ENCODE peak calls at places on chromosomes 6 and 20, in six cellular contexts. B is activated CD4-positive, alpha-beta T cell treated with anti-CD3 and anti-CD28 coated beads, Interleukin-2, amount 50 U/mL, for 4 hours; I is NCI-H345; W is neural progenitor cell; Y is transverse colon; L is effector CD4-positive, alpha-beta T cell. R is an unnamed sample.

GRCh38 chr6:44474643-44475042 is 87.1 kb downstream of the CDC5L start:
- DNase-seq in I (no peak), Y (no peak), W (no peak), L (no peak), B (no peak), R (no peak)

GRCh38 chr6:43120938-43121913 is 45.1 kb downstream of the PTK7 start:
- DNase-seq in W (peak), L (no peak), I (no peak), Y (peak), B (no peak), R (peak)

GRCh38 chr6:93304514-93304913 is 114.8 kb downstream of the EPHA7 start:
- DNase-seq in L (no peak), B (no peak), W (peak), Y (no peak), I (no peak), R (no peak)

GRCh38 chr6:4687989-4688947 is 87.9 kb upstream of the CDYL start:
- DNase-seq in B (no peak), I (no peak), L (no peak), Y (no peak), W (no peak), R (no peak)

GRCh38 chr6:24543683-24544082 is 48.9 kb downstream of the ALDH5A1 start:
- DNase-seq in W (no peak), L (no peak), I (no peak), Y (no peak), B (no peak), R (no peak)

GRCh38 chr6:106692112-106692822 is 62.9 kb downstream of the QRSL1 start:
- DNase-seq in L (no peak), Y (peak), B (no peak), W (peak), I (peak), R (no peak)

GRCh38 chr6:117075218-117075617 is 190.1 kb upstream of the VGLL2 start:
- DNase-seq in I (no peak), B (no peak), W (no peak), L (no peak), Y (no peak), R (no peak)

GRCh38 chr6:83430606-83431544 is at the start of gene ME1:
- DNase-seq in L (no peak), Y (peak), I (no peak), B (peak), W (peak), R (peak)

GRCh38 chr6:135905604-135906300 is 54.3 kb downstream of the PDE7B start:
- DNase-seq in I (no peak), L (no peak), B (no peak), Y (no peak), W (peak), R (no peak)

GRCh38 chr6:167140589-167141474 is 16.9 kb downstream of the GPR31 start:
- DNase-seq in B (no peak), W (peak), L (no peak), I (no peak), Y (peak), R (no peak)

GRCh38 chr6:144543006-144543871 is 258.1 kb downstream of the UTRN start:
- DNase-seq in L (no peak), W (no peak), I (no peak), B (no peak), Y (no peak), R (no peak)

GRCh38 chr20:19056909-19057308 is 155.5 kb upstream of the SLC24A3 start:
- DNase-seq in Y (no peak), W (no peak), I (no peak), B (no peak), L (no peak), R (no peak)

GRCh38 chr6:163355471-163355991 is 59.0 kb upstream of the QKI start:
- DNase-seq in W (no peak), B (no peak), L (no peak), I (no peak), Y (no peak), R (no peak)

GRCh38 chr6:132937466-132937906 is 123.1 kb downstream of the RPS12 start:
- DNase-seq in W (peak), L (no peak), I (peak), B (no peak), Y (peak), R (no peak)

GRCh38 chr20:54856202-54856601 is 380.8 kb downstream of the DOK5 start:
- DNase-seq in W (no peak), Y (no peak), B (no peak), I (no peak), L (no peak), R (no peak)

GRCh38 chr6:160221423-160221822 is 37.2 kb downstream of the SLC22A2 start:
- DNase-seq in W (peak), B (no peak), I (no peak), L (no peak), Y (no peak), R (no peak)

GRCh38 chr20:59421089-59421488 is 120.7 kb downstream of the EDN3 start:
- DNase-seq in B (no peak), W (no peak), Y (no peak), L (no peak), I (no peak), R (no peak)

GRCh38 chr6:125747589-125748533 is 1.6 kb upstream of the HEY2 start:
- DNase-seq in B (peak), I (peak), L (peak), Y (peak), W (peak), R (no peak)